ENCODE peak calls at places on chromosomes 7 and 10, in ten cellular contexts. R is PC-3, L is astrocyte of the spinal cord, T is K562, W is HL-60, A is BJ, D is fibroblast of lung, U is coronary artery, C is fibroblast of mammary gland, O is tibial artery. K is an unnamed sample.

GRCh38 chr7:152894295-152895170 is 135.0 kb downstream of the ACTR3B start:
- DNase-seq in R (peak), L (no peak), T (peak), W (no peak), A (no peak), D (no peak), U (no peak), C (peak), O (no peak), K (no peak)

GRCh38 chr7:87671-88070 is 104.7 kb upstream of the FAM20C start:
- DNase-seq in R (no peak), L (no peak), T (no peak), W (no peak), A (no peak), D (no peak), U (peak), C (no peak), O (no peak), K (no peak)

GRCh38 chr7:142443614-142444013 is 185.8 kb upstream of the PRSS58 start:
- DNase-seq in R (peak), L (no peak), T (no peak), W (peak), A (no peak), D (peak), U (no peak), C (peak), O (no peak), K (no peak)

GRCh38 chr10:72334196-72334831 is 20.4 kb downstream of the DNAJB12 start:
- DNase-seq in R (no peak), L (peak), T (peak), W (no peak), A (no peak), D (peak), U (peak), C (peak), O (no peak), K (no peak)

GRCh38 chr7:98133181-98133580 is 26.5 kb downstream of the LMTK2 start:
- DNase-seq in R (peak), L (peak), T (peak), W (peak), A (no peak), D (peak), U (no peak), C (peak), O (no peak), K (no peak)

GRCh38 chr7:95718556-95719410 is 53.6 kb upstream of the DYNC1I1 start:
- DNase-seq in R (peak), L (peak), T (peak), W (no peak), A (no peak), D (no peak), U (no peak), C (peak), O (no peak), K (peak)

GRCh38 chr7:23011222-23011924 is 2.6 kb downstream of the HYCC1 start:
- DNase-seq in R (no peak), L (no peak), T (no peak), W (no peak), A (no peak), D (no peak), U (no peak), C (no peak), O (no peak), K (no peak)

GRCh38 chr7:129889133-129889854 is 63.5 kb downstream of the UBE2H start:
- DNase-seq in R (no peak), L (no peak), T (no peak), W (no peak), A (no peak), D (peak), U (no peak), C (no peak), O (no peak), K (no peak)

GRCh38 chr10:113126506-113127192 is 176.6 kb downstream of the TCF7L2 start:
- DNase-seq in R (peak), L (peak), T (peak), W (peak), A (no peak), D (peak), U (no peak), C (peak), O (peak), K (no peak)

GRCh38 chr7:55441668-55442305 is 76.7 kb downstream of the LANCL2 start:
- DNase-seq in R (no peak), L (peak), T (no peak), W (no peak), A (peak), D (peak), U (no peak), C (peak), O (no peak), K (peak)

GRCh38 chr10:572066-572465 is 117.4 kb downstream of the DIP2C start:
- DNase-seq in R (no peak), L (no peak), T (no peak), W (no peak), A (no peak), D (no peak), U (peak), C (peak), O (no peak), K (peak)

GRCh38 chr10:125709553-125710266 is 9.8 kb upstream of the EDRF1 start:
- DNase-seq in R (no peak), L (no peak), T (no peak), W (no peak), A (no peak), D (peak), U (no peak), C (no peak), O (no peak), K (no peak)

DNA sequence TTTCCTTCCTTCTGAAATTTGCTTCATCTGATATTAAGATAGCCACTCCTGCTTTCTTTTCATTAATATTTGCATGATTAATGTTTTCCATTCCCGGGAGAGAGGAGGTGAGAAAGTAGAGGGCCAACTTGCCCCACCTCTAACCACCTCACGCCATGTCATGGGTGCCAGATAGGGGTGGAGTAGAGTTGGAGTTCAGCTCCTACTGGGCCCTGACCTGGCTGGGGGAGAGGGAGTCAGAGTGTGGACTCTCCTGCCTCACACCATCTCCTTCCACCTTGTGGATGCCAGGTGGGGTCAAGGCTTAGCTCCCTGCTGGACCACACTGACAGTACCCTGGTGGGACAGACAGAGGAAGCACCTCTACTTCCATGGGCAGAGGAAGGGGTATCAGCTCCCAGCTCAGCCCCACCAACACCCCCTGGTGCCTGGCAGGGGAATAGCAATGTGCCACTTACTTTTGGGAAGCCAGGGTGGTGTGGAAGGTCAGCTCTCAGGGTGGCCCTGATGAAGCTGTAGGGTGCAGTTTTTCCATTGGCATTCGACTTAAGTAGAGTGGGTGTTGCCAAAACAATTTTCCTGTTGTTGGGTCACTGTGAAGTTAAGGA is 28.0 kb downstream of the CHST12 start:
- DNase-seq in R (peak), L (no peak), T (no peak), W (no peak), A (no peak), D (no peak), U (no peak), C (no peak), O (no peak), K (no peak)
- TF ChIP-seq CTCF in R (peak), L (peak), T (peak), W (peak), A (peak), D (peak), U (no peak), C (peak), O (peak), K (peak)

GRCh38 chr7:150737265-150738055 is at the start of gene GIMAP5:
- DNase-seq in R (no peak), L (no peak), T (no peak), W (no peak), A (no peak), D (no peak), U (no peak), C (no peak), O (no peak), K (no peak)
- H3K4me3 ChIP-seq in R (no peak), L (no peak), T (no peak), W (peak), A (no peak), D (no peak), U (peak), C (no peak), O (peak), K (no peak)

GRCh38 chr10:17250736-17251135 is 22.7 kb downstream of the VIM start:
- DNase-seq in R (peak), L (no peak), T (no peak), W (no peak), A (no peak), D (no peak), U (no peak), C (peak), O (no peak), K (no peak)
- TF ChIP-seq CTCF in R (peak), L (no peak), T (no peak), W (no peak), A (peak), D (no peak), U (no peak), C (no peak), O (peak), K (no peak)

GRCh38 chr10:6487919-6488318 is 92.2 kb downstream of the PRKCQ start:
- DNase-seq in R (no peak), L (no peak), T (peak), W (no peak), A (no peak), D (no peak), U (no peak), C (no peak), O (no peak), K (no peak)
- H3K4me3 ChIP-seq in R (no peak), L (no peak), T (no peak), W (no peak), A (no peak), D (no peak), U (no peak), C (no peak), O (no peak), K (no peak)

GRCh38 chr10:98517672-98518071 is 70.9 kb upstream of the HPS1 start:
- DNase-seq in R (no peak), L (no peak), T (no peak), W (no peak), A (no peak), D (no peak), U (no peak), C (no peak), O (no peak), K (no peak)
- TF ChIP-seq CTCF in R (no peak), L (no peak), T (no peak), W (no peak), A (no peak), D (no peak), U (no peak), C (no peak), O (no peak), K (no peak)

K was measured in AG09309.